ENCODE peak calls at places on chromosomes 2 and 18, in four cellular contexts. Q, E, I and P are unnamed samples.
A peak's percentile ranks its signal among the peaks of the same experiment; 100 is the strongest.

GRCh38 chr2:36468463-36469266 is 113.1 kb downstream of the CRIM1 start:
- DNase-seq in E (no peak), Q (peak; percentile 94), I (no peak), P (peak; percentile 82)

GRCh38 chr2:82790277-82791021 is 1668.6 kb downstream of the SUCLG1 start:
- DNase-seq in Q (peak; percentile 11), E (no peak), I (peak; percentile 6), P (no peak)

GRCh38 chr18:33579868-33580205 is 1.8 kb downstream of the ASXL3 start:
- DNase-seq in I (no peak), Q (no peak), E (no peak), P (no peak)

GRCh38 chr2:218306184-218306920 is 14.0 kb upstream of the TMBIM1 start:
- DNase-seq in Q (no peak), I (no peak), E (no peak), P (no peak)

GRCh38 chr2:179691235-179691634 is 170.2 kb downstream of the ZNF385B start:
- DNase-seq in I (no peak), E (no peak), Q (peak; percentile 49), P (no peak)

GRCh38 chr18:36372902-36373301 is 75.4 kb downstream of the FHOD3 start:
- DNase-seq in I (no peak), E (no peak), Q (peak; percentile 85), P (no peak)

GRCh38 chr18:59514193-59514592 is 155.1 kb upstream of the LMAN1 start:
- DNase-seq in E (no peak), Q (peak; percentile 73), I (peak; percentile 2), P (peak; percentile 87)

GRCh38 chr18:24763765-24764548 is 303.5 kb downstream of the HRH4 start:
- DNase-seq in E (no peak), I (no peak), Q (peak; percentile 96), P (no peak)

GRCh38 chr2:99971326-99971965 is 170.9 kb downstream of the AFF3 start:
- DNase-seq in I (no peak), E (no peak), Q (peak; percentile 34), P (no peak)

GRCh38 chr2:228681426-228681825 is 499.9 kb upstream of the SPHKAP start:
- DNase-seq in Q (peak; percentile 49), E (no peak), I (no peak), P (no peak)

DNA sequence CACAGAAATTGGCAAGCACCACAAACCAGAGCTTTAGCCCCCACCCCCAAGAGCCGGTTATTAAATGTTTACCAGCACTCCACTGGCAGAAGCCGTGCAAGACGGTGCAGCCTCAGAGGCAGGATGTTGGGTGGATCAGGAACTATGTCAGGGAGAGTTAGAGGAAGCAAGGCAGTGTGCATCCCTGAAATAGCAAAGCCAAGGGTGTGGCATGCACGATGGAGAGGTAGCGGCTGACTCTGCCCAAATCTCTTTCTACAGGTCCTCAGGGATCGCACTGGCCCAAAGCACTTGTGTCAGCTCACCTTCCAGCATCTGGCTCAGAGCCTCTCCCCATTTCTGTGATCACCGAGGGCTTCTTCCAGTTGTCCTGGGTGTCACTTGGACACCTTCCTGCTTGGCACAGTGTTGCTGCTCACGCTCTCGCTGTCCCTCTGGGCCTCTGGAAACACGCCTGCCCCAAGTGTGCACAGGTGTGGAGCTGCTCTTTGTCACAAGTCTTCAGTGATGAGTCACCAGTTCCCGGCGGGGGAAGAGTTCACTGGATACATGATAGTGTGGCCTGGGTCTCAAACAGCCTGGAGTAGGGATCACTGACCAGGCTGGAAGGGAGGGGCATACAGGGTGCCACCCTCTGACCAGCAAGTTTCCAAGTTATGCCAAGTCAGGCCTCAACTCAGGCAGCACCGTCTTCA is 17.3 kb upstream of the B3GNT7 start:
- DNase-seq in Q (no peak), E (no peak), I (no peak), P (no peak)
- TF ChIP-seq FOS in Q (no peak), E (no peak), I (no peak), P (no peak)

GRCh38 chr18:62586781-62587487 is 64.1 kb downstream of the ZCCHC2 start:
- DNase-seq in I (peak; percentile 11), E (no peak), Q (no peak), P (no peak)

GRCh38 chr18:62587689-62588088 is 64.9 kb downstream of the ZCCHC2 start:
- DNase-seq in E (no peak), I (no peak), Q (no peak), P (no peak)

GRCh38 chr18:62584241-62585120 is 61.7 kb downstream of the ZCCHC2 start:
- DNase-seq in E (peak; percentile 61), I (peak; percentile 86), Q (peak; percentile 88), P (peak; percentile 90)

GRCh38 chr18:62586148-62586774 is 63.4 kb downstream of the ZCCHC2 start:
- DNase-seq in Q (peak; percentile 69), E (peak; percentile 34), I (peak; percentile 78), P (peak; percentile 65)

DNA sequence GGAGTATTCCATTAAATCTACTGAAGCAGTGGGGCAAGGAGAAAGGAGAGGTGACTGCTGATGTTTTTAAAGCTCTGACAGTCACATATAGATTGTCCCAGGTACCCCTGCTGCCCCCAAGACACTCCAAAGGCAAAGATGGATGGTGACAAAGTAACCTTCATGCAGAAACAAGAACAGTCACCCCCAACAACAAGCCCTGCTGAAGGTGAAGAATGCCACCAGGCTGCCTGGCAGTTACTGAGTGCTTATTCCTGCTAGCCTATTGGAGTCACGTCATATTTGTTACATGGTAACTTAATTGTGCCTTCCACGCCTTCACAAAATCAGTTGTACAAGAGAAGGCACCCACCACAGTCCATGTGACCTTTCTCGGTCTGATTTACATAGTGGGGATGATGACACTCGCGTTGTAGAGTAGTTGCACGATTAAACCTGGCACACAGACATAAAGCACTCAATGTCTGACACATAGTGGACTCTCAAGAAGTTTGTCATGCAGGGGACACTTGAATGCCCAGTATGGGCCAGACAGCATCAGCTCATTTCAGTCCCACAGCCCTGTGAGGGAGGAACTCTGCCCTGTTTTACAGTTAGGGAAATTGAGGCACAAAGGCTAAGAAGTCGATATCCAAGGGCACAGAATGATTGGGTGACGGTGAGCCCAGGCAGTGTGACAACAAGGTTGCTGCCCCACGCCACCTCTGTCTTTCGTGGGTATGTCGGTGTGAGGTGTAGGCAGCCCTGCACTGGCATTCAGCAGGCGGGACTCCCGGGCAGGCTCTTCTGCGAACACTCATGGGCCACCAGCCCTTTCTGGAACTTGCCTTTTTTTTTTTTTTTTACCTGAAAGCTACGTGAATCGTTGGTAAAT is 62.7 kb downstream of the ZCCHC2 start:
- DNase-seq in I (no peak), Q (no peak), E (no peak), P (no peak)
- TF ChIP-seq FOS in I (no peak), Q (no peak), E (no peak), P (no peak)

GRCh38 chr2:95333056-95333455 is 35.9 kb downstream of the KCNIP3 start:
- DNase-seq in E (no peak), I (no peak), Q (no peak), P (no peak)

GRCh38 chr2:95334916-95335641 is 37.9 kb downstream of the KCNIP3 start:
- DNase-seq in I (no peak), Q (peak; percentile 47), E (no peak), P (no peak)

GRCh38 chr2:95331606-95332005 is 34.5 kb downstream of the KCNIP3 start:
- DNase-seq in Q (no peak), E (no peak), I (no peak), P (no peak)

GRCh38 chr2:95332036-95332435 is 34.9 kb downstream of the KCNIP3 start:
- DNase-seq in Q (no peak), E (no peak), I (no peak), P (no peak)

GRCh38 chr2:95333888-95334338 is 36.8 kb downstream of the KCNIP3 start:
- DNase-seq in E (no peak), I (no peak), Q (peak; percentile 97), P (no peak)
- TF ChIP-seq FOS in E (no peak), I (no peak), Q (no peak), P (no peak)

GRCh38 chr2:103410221-103410620 is 648.4 kb downstream of the TMEM182 start:
- DNase-seq in I (no peak), Q (no peak), E (no peak), P (no peak)
- TF ChIP-seq FOS in I (no peak), Q (no peak), E (no peak), P (no peak)

GRCh38 chr2:67625178-67625577 is 228.0 kb downstream of the ETAA1 start:
- DNase-seq in I (no peak), Q (peak; percentile 44), E (no peak), P (no peak)
- TF ChIP-seq FOS in I (no peak), Q (no peak), E (no peak), P (no peak)

DNA sequence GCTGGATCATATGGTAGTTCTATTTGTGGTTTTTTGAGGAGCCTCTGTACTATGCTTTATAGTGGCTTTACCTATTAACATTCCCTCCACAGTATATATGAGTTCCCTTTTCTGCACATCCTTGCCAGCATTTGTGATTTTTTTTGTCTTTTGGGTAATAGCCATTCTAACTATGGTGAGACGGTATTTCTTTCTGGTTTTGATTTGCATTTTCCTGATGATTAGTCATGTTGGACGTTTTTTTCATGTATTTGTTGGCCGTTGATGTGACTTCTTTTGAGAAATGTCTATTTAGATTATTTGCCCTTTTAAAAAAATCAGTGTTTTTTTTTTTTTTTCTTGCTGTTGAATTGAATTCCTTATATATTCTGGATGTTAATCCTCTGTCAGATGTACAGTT is 31.1 kb downstream of the ACTR3 start:
- DNase-seq in I (no peak), Q (peak; percentile 45), E (no peak), P (no peak)
- TF ChIP-seq FOS in I (no peak), Q (no peak), E (no peak), P (no peak)